ENCODE peak calls at places on chromosomes 1 and 21, in six cellular contexts. One of them, this sample, is unnamed.

GRCh38 chr1:175704621-175705020 is 38.8 kb downstream of the TNR start:
- DNase-seq in heart left ventricle: no peak
- DNase-seq in pancreas: no peak
- DNase-seq in ovary: no peak
- DNase-seq in aorta: no peak
- DNase-seq in IMR-90: no peak
- DNase-seq in this sample: no peak

GRCh38 chr1:53249706-53250105 is 11.4 kb upstream of the MAGOH start:
- DNase-seq in aorta: no peak
- DNase-seq in ovary: no peak
- DNase-seq in IMR-90: no peak
- DNase-seq in heart left ventricle: no peak
- DNase-seq in pancreas: no peak
- DNase-seq in this sample: no peak

GRCh38 chr1:113479713-113480676 is 89.7 kb downstream of the MAGI3 start:
- DNase-seq in pancreas: no peak
- DNase-seq in aorta: no peak
- DNase-seq in IMR-90: no peak
- DNase-seq in heart left ventricle: no peak
- DNase-seq in ovary: no peak
- DNase-seq in this sample: no peak

GRCh38 chr1:6602669-6603423 is at the start of gene KLHL21:
- DNase-seq in heart left ventricle: peak
- DNase-seq in ovary: peak
- DNase-seq in aorta: peak
- DNase-seq in pancreas: peak
- DNase-seq in IMR-90: peak
- DNase-seq in this sample: peak

GRCh38 chr1:21289700-21290545 is at the start of gene ECE1:
- DNase-seq in aorta: peak
- DNase-seq in heart left ventricle: peak
- DNase-seq in ovary: peak
- DNase-seq in IMR-90: no peak
- DNase-seq in pancreas: peak
- DNase-seq in this sample: peak

GRCh38 chr1:202618387-202619022 is 91.7 kb downstream of the SYT2 start:
- DNase-seq in pancreas: peak
- DNase-seq in ovary: no peak
- DNase-seq in IMR-90: peak
- DNase-seq in aorta: no peak
- DNase-seq in heart left ventricle: no peak
- DNase-seq in this sample: no peak

GRCh38 chr21:17542371-17542992 is 29.6 kb downstream of the CXADR start:
- DNase-seq in IMR-90: no peak
- DNase-seq in aorta: no peak
- DNase-seq in ovary: no peak
- DNase-seq in pancreas: no peak
- DNase-seq in heart left ventricle: no peak
- DNase-seq in this sample: no peak

GRCh38 chr1:101260531-101260930 is 23.7 kb downstream of the S1PR1 start:
- DNase-seq in heart left ventricle: no peak
- DNase-seq in aorta: no peak
- DNase-seq in pancreas: no peak
- DNase-seq in ovary: no peak
- DNase-seq in IMR-90: peak
- DNase-seq in this sample: no peak

GRCh38 chr1:91798241-91798648 is 87.7 kb downstream of the TGFBR3 start:
- DNase-seq in heart left ventricle: no peak
- DNase-seq in IMR-90: no peak
- DNase-seq in ovary: no peak
- DNase-seq in pancreas: no peak
- DNase-seq in aorta: no peak
- DNase-seq in this sample: no peak

GRCh38 chr1:172678990-172679772 is 20.3 kb downstream of the FASLG start:
- DNase-seq in heart left ventricle: no peak
- DNase-seq in ovary: no peak
- DNase-seq in IMR-90: no peak
- DNase-seq in aorta: no peak
- DNase-seq in pancreas: no peak
- DNase-seq in this sample: no peak

GRCh38 chr1:77926561-77927357 is 38.3 kb downstream of the NEXN start:
- DNase-seq in aorta: no peak
- DNase-seq in ovary: no peak
- DNase-seq in pancreas: no peak
- DNase-seq in heart left ventricle: no peak
- DNase-seq in IMR-90: no peak
- DNase-seq in this sample: no peak

GRCh38 chr1:206556047-206556747 is 48.9 kb downstream of the RASSF5 start:
- DNase-seq in aorta: no peak
- DNase-seq in IMR-90: no peak
- DNase-seq in ovary: no peak
- DNase-seq in heart left ventricle: no peak
- DNase-seq in pancreas: no peak
- DNase-seq in this sample: no peak
- H3K27ac ChIP-seq in aorta: no peak
- H3K27ac ChIP-seq in IMR-90: no peak
- H3K27ac ChIP-seq in ovary: no peak
- H3K27ac ChIP-seq in heart left ventricle: peak
- H3K27ac ChIP-seq in pancreas: peak
- H3K27ac ChIP-seq in this sample: no peak

DNA sequence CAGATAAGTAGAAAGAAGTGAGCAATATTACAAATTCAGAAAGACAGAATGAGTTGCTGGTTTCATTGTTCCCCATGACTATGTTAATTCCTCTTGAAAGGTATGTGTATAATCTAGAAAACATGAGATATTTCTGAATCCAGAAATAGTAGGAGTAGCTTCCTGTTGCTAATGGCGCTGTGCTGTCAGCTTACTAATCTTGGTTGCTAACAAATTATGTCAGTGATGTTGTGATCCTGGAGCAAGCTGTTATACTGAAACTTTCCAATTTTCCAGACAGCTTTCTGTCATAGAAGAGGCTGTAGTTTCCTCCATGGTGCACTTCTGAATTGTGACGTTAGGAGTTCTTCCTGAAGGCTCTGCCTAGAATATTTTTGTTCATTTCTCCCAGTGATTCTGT is 372.3 kb downstream of the USP25 start:
- DNase-seq in aorta: no peak
- DNase-seq in ovary: no peak
- DNase-seq in heart left ventricle: no peak
- DNase-seq in IMR-90: no peak
- DNase-seq in pancreas: no peak
- DNase-seq in this sample: no peak
- H3K4me3 ChIP-seq in aorta: no peak
- H3K4me3 ChIP-seq in ovary: no peak
- H3K4me3 ChIP-seq in heart left ventricle: no peak
- H3K4me3 ChIP-seq in IMR-90: no peak
- H3K4me3 ChIP-seq in pancreas: no peak
- H3K4me3 ChIP-seq in this sample: no peak

GRCh38 chr1:200887036-200887435 is 7.7 kb upstream of the INAVA start:
- DNase-seq in pancreas: no peak
- DNase-seq in ovary: no peak
- DNase-seq in aorta: no peak
- DNase-seq in heart left ventricle: no peak
- DNase-seq in IMR-90: no peak
- DNase-seq in this sample: no peak
- H3K27ac ChIP-seq in pancreas: no peak
- H3K27ac ChIP-seq in ovary: no peak
- H3K27ac ChIP-seq in aorta: no peak
- H3K27ac ChIP-seq in heart left ventricle: no peak
- H3K27ac ChIP-seq in IMR-90: no peak
- H3K27ac ChIP-seq in this sample: no peak

DNA sequence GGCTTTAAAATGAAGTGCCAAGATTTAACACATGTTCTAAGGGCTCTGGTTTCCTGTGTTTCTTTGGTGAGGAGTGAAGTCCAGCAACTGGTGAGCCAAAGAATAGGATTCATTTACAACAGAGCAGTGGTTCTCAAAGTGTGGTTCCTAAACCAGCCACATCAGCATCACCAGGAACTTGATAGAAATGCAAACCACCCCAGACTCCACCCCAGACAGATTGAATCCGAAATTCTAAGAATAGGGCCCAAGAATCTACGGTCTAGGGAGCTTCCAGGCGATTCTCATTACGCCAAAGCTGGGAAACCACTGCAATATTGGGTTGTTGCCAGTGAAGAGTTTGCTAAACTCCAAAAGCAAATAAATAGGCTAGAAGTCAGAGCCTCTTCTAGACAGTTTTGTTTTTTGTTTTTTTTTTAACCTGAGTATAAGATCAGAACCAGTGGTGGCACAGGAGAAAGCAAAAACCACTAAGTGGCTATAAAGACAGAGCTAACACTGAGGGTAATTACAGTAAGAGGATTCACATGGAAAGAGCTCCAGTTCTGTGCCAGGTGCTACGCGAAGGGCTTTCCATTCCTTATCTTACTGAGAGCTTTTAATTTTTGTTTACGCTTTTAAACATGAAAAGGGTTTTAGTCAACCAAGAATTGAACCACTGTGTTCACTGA is 42.5 kb upstream of the FMO2 start:
- DNase-seq in IMR-90: peak
- DNase-seq in aorta: no peak
- DNase-seq in heart left ventricle: peak
- DNase-seq in pancreas: no peak
- DNase-seq in ovary: peak
- DNase-seq in this sample: no peak
- H3K4me3 ChIP-seq in IMR-90: no peak
- H3K4me3 ChIP-seq in aorta: no peak
- H3K4me3 ChIP-seq in heart left ventricle: peak
- H3K4me3 ChIP-seq in pancreas: no peak
- H3K4me3 ChIP-seq in ovary: no peak
- H3K4me3 ChIP-seq in this sample: no peak